ENCODE peak calls at places on chromosome 1, in six cellular contexts. U, M, S, B, N and E are unnamed samples.

GRCh38 chr1:15740833-15741182 is 1.5 kb upstream of the TMEM82 start:
- DNase-seq in N (no peak), B (no peak), S (no peak), U (no peak), M (no peak), E (no peak)

GRCh38 chr1:168365719-168366474 is 85.2 kb downstream of the TBX19 start:
- DNase-seq in M (no peak), N (no peak), S (no peak), U (peak), B (peak), E (no peak)

GRCh38 chr1:22105611-22106207 is 37.2 kb downstream of the WNT4 start:
- DNase-seq in S (peak), M (no peak), N (peak), B (peak), U (peak), E (no peak)

GRCh38 chr1:6989506-6990159 is 204.4 kb downstream of the CAMTA1 start:
- DNase-seq in N (no peak), U (no peak), B (no peak), S (no peak), M (no peak), E (no peak)

GRCh38 chr1:243712890-243713425 is 137.1 kb downstream of the AKT3 start:
- DNase-seq in U (no peak), N (no peak), B (no peak), S (no peak), M (no peak), E (no peak)

GRCh38 chr1:111660204-111661150 is 40.9 kb downstream of the RAP1A start:
- DNase-seq in B (no peak), U (peak), S (no peak), M (no peak), N (no peak), E (no peak)

GRCh38 chr1:226919587-226919986 is 20.5 kb upstream of the COQ8A start:
- DNase-seq in N (no peak), S (no peak), B (no peak), U (no peak), M (no peak), E (no peak)

GRCh38 chr1:66253330-66253921 is 280.5 kb upstream of the SGIP1 start:
- DNase-seq in B (peak), N (peak), U (peak), S (no peak), M (no peak), E (no peak)

GRCh38 chr1:11673089-11673769 is 7.7 kb downstream of the MAD2L2 start:
- DNase-seq in S (no peak), B (no peak), N (no peak), M (no peak), U (no peak), E (no peak)